ENCODE peak calls at places on chromosomes 16 and 17, in five cellular contexts. K is GM10248, Y is A549, U is AG04450, P is esophagus squamous epithelium. D is an unnamed sample.

GRCh38 chr17:42560246-42560645 is 1.7 kb upstream of the COASY start:
- DNase-seq in K (no peak), Y (no peak), P (no peak), U (no peak), D (no peak)

GRCh38 chr17:12907477-12907876 is 110.3 kb downstream of the ELAC2 start:
- DNase-seq in Y (no peak), K (no peak), P (no peak), U (no peak), D (no peak)

GRCh38 chr16:48361540-48361939 is 23.7 kb downstream of the SIAH1 start:
- DNase-seq in P (no peak), U (no peak), K (no peak), Y (no peak), D (no peak)

GRCh38 chr16:67199011-67199807 is at the start of gene ELMO3:
- DNase-seq in U (no peak), K (no peak), Y (no peak), P (no peak), D (no peak)

GRCh38 chr16:89052191-89052787 is 41.4 kb upstream of the ACSF3 start:
- DNase-seq in Y (no peak), K (no peak), P (no peak), U (no peak), D (no peak)

GRCh38 chr17:29722411-29723198 is 99.9 kb upstream of the CORO6 start:
- DNase-seq in U (peak), P (no peak), Y (no peak), K (peak), D (peak)

GRCh38 chr17:42233148-42233547 is 38.9 kb upstream of the GHDC start:
- DNase-seq in U (peak), K (no peak), Y (no peak), P (no peak), D (no peak)

GRCh38 chr16:10121496-10121895 is 60.7 kb downstream of the GRIN2A start:
- DNase-seq in P (no peak), U (no peak), K (no peak), Y (no peak), D (no peak)

GRCh38 chr16:12097523-12098428 is 121.2 kb downstream of the SNX29 start:
- DNase-seq in K (no peak), Y (no peak), P (no peak), U (peak), D (no peak)

GRCh38 chr16:88977028-88977844 is at the start of gene CBFA2T3:
- DNase-seq in K (peak), P (peak), U (no peak), Y (no peak), D (peak)

GRCh38 chr17:61221597-61222471 is 177.8 kb upstream of the TBX2 start:
- DNase-seq in U (no peak), P (no peak), K (no peak), Y (no peak), D (no peak)

GRCh38 chr17:27980035-27980434 is 62.4 kb upstream of the NLK start:
- DNase-seq in U (peak), P (no peak), Y (peak), K (no peak), D (no peak)

GRCh38 chr17:28370035-28370743 is at the start of gene VTN:
- DNase-seq in U (no peak), K (no peak), Y (peak), P (no peak), D (no peak)

DNA sequence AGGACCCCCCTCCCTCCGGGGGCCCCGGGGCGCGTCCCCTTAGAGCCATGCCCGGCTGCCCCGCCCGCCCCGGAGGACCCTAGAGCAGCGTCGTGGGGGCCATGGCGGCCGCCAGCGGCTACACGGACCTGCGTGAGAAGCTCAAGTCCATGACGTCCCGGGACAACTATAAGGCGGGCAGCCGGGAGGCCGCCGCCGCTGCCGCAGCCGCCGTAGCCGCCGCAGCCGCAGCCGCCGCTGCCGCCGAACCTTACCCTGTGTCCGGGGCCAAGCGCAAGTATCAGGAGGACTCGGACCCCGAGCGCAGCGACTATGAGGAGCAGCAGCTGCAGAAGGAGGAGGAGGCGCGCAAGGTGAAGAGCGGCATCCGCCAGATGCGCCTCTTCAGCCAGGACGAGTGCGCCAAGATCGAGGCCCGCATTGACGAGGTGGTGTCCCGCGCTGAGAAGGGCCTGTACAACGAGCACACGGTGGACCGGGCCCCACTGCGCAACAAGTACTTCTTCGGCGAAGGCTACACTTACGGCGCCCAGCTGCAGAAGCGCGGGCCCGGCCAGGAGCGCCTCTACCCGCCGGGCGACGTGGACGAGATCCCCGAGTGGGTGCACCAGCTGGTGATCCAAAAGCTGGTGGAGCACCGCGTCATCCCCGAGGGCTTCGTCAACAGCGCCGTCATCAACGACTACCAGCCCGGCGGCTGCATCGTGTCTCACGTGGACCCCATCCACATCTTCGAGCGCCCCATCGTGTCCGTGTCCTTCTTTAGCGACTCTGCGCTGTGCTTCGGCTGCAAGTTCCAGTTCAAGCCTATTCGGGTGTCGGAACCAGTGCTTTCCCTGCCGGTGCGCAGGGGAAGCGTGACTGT is 747 bp downstream of the ALKBH5 start:
- DNase-seq in Y (peak), U (no peak), K (peak), P (no peak), D (peak)
- TF ChIP-seq CTCF in Y (no peak), U (no peak), K (peak), P (no peak), D (peak)

GRCh38 chr17:78088529-78088928 is 40.0 kb downstream of the TMC6 start:
- DNase-seq in P (no peak), K (no peak), Y (no peak), U (no peak), D (no peak)
- TF ChIP-seq CTCF in P (no peak), K (no peak), Y (no peak), U (no peak), D (no peak)

DNA sequence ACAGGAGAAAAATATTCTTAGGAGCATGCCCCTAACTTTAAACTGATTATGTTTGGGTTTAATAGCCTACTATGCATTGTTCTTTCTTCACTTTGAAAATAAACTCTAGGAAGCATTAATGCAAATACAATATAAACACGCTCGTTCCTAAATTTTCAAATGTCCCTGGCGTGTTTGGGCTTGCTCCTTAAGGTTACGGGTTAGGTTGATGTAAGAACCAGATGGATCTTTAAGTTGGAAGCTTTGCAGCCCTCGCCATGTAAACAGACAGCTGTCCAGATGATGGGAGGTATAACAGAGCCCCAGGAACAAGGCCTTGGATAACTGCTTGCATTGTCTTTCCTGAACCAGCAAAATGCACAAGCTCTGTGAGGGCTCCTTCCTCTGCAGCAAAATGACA is 332.5 kb downstream of the FOXL1 start:
- DNase-seq in Y (no peak), U (no peak), P (no peak), K (no peak), D (no peak)
- TF ChIP-seq CTCF in Y (no peak), U (no peak), P (no peak), K (no peak), D (no peak)

GRCh38 chr17:81082177-81083073 is 47.5 kb downstream of the BAIAP2 start:
- DNase-seq in P (no peak), Y (no peak), K (no peak), U (no peak), D (no peak)

GRCh38 chr17:81085420-81085911 is 50.5 kb downstream of the BAIAP2 start:
- DNase-seq in Y (no peak), U (no peak), K (no peak), P (no peak), D (no peak)

GRCh38 chr17:81083125-81083765 is 48.3 kb downstream of the BAIAP2 start:
- DNase-seq in P (no peak), K (no peak), U (no peak), Y (no peak), D (no peak)

GRCh38 chr17:81086789-81087551 is 52.0 kb downstream of the BAIAP2 start:
- DNase-seq in Y (no peak), P (no peak), K (no peak), U (no peak), D (no peak)

DNA sequence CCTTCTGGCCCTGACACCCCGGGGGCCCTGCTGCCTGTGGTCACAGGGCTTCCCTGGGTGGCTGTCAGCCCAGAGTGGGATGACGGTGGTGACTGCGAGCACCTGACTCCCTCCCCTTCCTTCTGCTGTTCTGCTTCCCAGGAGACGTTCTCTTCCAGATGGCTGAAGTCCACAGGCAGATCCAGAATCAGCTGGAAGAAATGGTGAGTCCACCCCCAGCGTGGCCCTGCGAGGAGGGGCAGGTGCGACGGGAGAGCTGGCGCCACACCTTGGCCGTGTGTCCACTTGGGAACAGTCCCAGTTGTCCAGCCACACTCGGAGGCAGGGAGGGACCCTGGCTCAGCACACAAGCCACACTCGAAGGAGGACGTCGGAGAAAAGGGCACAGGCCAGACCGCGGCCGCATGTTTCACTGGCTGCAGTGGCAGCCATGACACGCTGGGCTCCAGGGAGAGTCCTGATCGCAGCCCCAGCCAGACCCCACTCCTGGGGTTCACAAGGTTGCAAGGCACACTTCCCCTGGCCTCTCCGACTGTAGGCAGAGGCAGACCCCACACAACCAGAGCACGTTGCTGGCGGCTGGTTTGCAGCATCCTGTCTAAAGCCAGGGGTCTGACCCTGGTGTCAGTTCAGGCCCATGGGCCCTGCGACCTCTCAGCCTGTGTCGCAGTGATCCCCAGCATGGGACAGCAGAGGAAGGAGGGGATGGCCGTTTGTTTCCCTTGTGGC is 49.9 kb downstream of the BAIAP2 start:
- DNase-seq in U (no peak), P (no peak), K (no peak), Y (no peak), D (no peak)
- TF ChIP-seq CTCF in U (no peak), P (no peak), K (no peak), Y (no peak), D (no peak)

GRCh38 chr17:313911-314613 is 38.5 kb downstream of the RPH3AL start:
- DNase-seq in K (no peak), Y (no peak), U (no peak), P (no peak), D (no peak)
- TF ChIP-seq CTCF in K (no peak), Y (no peak), U (no peak), P (no peak), D (no peak)

GRCh38 chr17:16283705-16284104 is 66.7 kb downstream of the PIGL start:
- DNase-seq in Y (peak), P (no peak), K (no peak), U (no peak), D (no peak)

GRCh38 chr17:16286009-16286946 is 67.0 kb downstream of the CENPV start:
- DNase-seq in P (peak), K (peak), Y (peak), U (peak), D (peak)

GRCh38 chr17:16287563-16288027 is 65.7 kb downstream of the CENPV start:
- DNase-seq in Y (peak), U (peak), P (no peak), K (peak), D (peak)

GRCh38 chr17:16286947-16287562 is 66.2 kb downstream of the CENPV start:
- DNase-seq in K (peak), U (no peak), P (no peak), Y (peak), D (peak)

DNA sequence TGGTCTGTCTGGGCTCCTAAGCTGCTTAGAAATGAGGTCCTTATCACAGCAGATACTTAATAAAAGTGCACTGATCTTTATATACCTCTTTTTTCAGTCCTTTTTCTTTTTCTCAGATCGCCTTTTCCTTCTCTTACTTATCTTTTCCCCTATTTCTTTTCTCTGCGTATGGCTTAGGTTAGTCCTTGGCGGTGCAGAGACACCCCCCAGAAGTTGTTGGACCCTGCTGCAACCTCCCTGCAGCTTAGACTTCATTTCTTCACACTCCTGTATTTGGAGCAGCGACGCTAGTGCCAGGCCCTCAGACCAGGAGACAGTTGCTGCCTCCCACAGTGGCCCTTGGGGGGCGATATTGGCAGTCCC is 67.6 kb downstream of the CENPV start:
- DNase-seq in P (no peak), U (no peak), Y (no peak), K (no peak), D (no peak)
- TF ChIP-seq CTCF in P (no peak), U (peak), Y (peak), K (peak), D (peak)

D was measured in GM20000.